ENCODE peak calls at places on chromosomes 13 and 19, in four cellular contexts. Q is thoracic aorta; J is foreskin keratinocyte; E is CD4-positive, alpha-beta T cell. K is an unnamed sample.

GRCh38 chr19:763181-763580 is 12.3 kb downstream of the MISP start:
- DNase-seq in E (no peak), J (no peak), Q (no peak), K (no peak)

GRCh38 chr19:41872775-41873647 is 4.1 kb upstream of the CD79A start:
- DNase-seq in E (peak; percentile 55), J (no peak), Q (no peak), K (peak; percentile 66)

GRCh38 chr19:19137556-19138109 is 645 bp downstream of the TMEM161A start:
- DNase-seq in Q (no peak), J (no peak), E (no peak), K (no peak)

GRCh38 chr13:82713681-82714405 is 1168.4 kb downstream of the SLITRK1 start:
- DNase-seq in Q (no peak), J (no peak), E (no peak), K (no peak)

GRCh38 chr19:47471733-47472457 is at the start of gene SLC8A2:
- DNase-seq in J (peak; percentile 4), Q (peak; percentile 58), E (peak; percentile 41), K (peak; percentile 66)

GRCh38 chr13:35526577-35526976 is 50.1 kb upstream of the MAB21L1 start:
- DNase-seq in J (no peak), Q (no peak), E (no peak), K (no peak)

GRCh38 chr13:86757236-86757978 is 913.8 kb upstream of the SLITRK5 start:
- DNase-seq in E (no peak), J (no peak), Q (no peak), K (no peak)

GRCh38 chr19:51803529-51803928 is 8.6 kb downstream of the FPR3 start:
- DNase-seq in Q (no peak), J (no peak), E (no peak), K (no peak)

GRCh38 chr13:94494021-94494420 is 14.5 kb upstream of the DCT start:
- DNase-seq in E (no peak), J (no peak), Q (no peak), K (no peak)

GRCh38 chr19:10568444-10568825 is 344 bp downstream of the CDKN2D start:
- DNase-seq in J (no peak), Q (no peak), E (peak; percentile 48), K (no peak)

GRCh38 chr13:30303269-30303668 is 4.1 kb downstream of the KATNAL1 start:
- DNase-seq in E (no peak), Q (no peak), J (no peak), K (no peak)

GRCh38 chr13:80342541-80343371 is 1.8 kb upstream of the SPRY2 start:
- DNase-seq in E (peak; percentile 33), J (no peak), Q (no peak), K (peak; percentile 62)

GRCh38 chr19:19644054-19644388 is 564 bp upstream of the GMIP start:
- DNase-seq in J (no peak), E (no peak), Q (no peak), K (no peak)

GRCh38 chr13:70623260-70623659 is 515.0 kb upstream of the KLHL1 start:
- DNase-seq in E (no peak), Q (no peak), J (no peak), K (peak; percentile 3)

GRCh38 chr13:26529441-26529840 is 28.0 kb upstream of the WASF3 start:
- DNase-seq in J (no peak), E (no peak), Q (no peak), K (peak; percentile 39)

GRCh38 chr13:28849441-28849840 is 29.3 kb downstream of the MTUS2 start:
- DNase-seq in E (no peak), Q (no peak), J (no peak), K (no peak)

GRCh38 chr19:42324655-42325307 is 654 bp upstream of the MEGF8 start:
- DNase-seq in E (no peak), J (no peak), Q (no peak), K (no peak)

GRCh38 chr13:44128522-44128921 is 245.1 kb upstream of the SERP2 start:
- DNase-seq in J (no peak), E (no peak), Q (no peak), K (no peak)

GRCh38 chr13:59710416-59710815 is 453.3 kb downstream of the DIAPH3 start:
- DNase-seq in E (no peak), J (no peak), Q (no peak), K (no peak)

GRCh38 chr19:51971624-51972023 is 15.0 kb downstream of the ZNF350 start:
- DNase-seq in J (peak; percentile 6), E (no peak), Q (no peak), K (no peak)

GRCh38 chr13:49100637-49101570 is 119.2 kb upstream of the MLNR start:
- DNase-seq in J (no peak), Q (no peak), E (no peak), K (no peak)

GRCh38 chr19:7533281-7533819 is 2.2 kb upstream of the PNPLA6 start:
- DNase-seq in Q (no peak), J (no peak), E (no peak), K (no peak)

GRCh38 chr13:84192125-84192524 is 309.9 kb upstream of the SLITRK1 start:
- DNase-seq in E (no peak), Q (no peak), J (peak; percentile 90), K (peak; percentile 54)

GRCh38 chr19:40687525-40688016 is 2.9 kb downstream of the NUMBL start:
- DNase-seq in J (no peak), E (no peak), Q (peak; percentile 83), K (no peak)

GRCh38 chr13:95784161-95784880 is 107.4 kb downstream of the DNAJC3 start:
- DNase-seq in E (no peak), J (peak; percentile 44), Q (no peak), K (peak; percentile 64)

GRCh38 chr13:28376604-28377003 is 118.3 kb downstream of the FLT1 start:
- DNase-seq in E (no peak), J (no peak), Q (no peak), K (no peak)

DNA sequence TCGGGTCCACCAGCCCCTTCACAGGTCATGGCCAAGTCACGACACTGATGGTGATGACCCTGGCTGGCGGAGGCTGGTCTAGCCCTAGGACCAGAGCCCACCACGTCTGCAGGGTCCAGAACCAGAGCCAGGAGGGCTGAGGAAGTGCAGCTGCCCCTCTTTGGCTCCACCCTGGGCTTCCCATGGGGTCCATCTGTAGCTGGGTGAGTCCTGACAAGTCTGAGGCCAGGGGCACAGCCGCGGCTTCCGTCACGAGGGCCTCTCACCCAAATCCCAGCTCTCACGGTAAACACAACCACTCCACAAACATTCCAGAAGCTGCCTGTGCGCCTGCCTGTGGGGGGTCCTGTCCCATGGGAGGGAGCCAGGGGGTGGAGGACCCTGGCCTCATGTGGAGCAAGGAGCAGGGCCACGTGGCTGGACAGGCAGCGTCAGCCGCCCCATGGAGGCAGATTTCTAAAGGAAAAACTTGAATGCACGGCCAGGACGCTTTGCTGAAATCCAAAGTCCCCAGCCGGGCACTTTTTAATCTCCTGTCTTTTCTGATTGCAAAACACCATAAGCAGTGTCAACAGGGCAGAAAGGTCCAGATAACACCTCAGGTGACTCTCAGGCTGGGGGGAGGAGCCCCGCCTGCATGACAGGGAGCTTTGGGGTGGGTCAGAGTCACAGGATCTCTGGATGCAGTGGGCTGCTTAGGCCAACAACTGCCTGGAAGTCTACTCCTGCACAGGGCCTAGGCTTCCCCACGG is 29.9 kb downstream of the CEBPG start:
- DNase-seq in E (no peak), J (no peak), Q (no peak), K (no peak)
- H3K27ac ChIP-seq in E (no peak overlapping the region), J (no peak overlapping the region), Q (no peak overlapping the region), K (no peak overlapping the region)

GRCh38 chr19:45161715-45162463 is 1.1 kb upstream of the NKPD1 start:
- DNase-seq in E (no peak), J (no peak), Q (no peak), K (no peak)
- TF ChIP-seq CTCF in E (no peak), J (peak; percentile 46), Q (no peak), K (no peak)

DNA sequence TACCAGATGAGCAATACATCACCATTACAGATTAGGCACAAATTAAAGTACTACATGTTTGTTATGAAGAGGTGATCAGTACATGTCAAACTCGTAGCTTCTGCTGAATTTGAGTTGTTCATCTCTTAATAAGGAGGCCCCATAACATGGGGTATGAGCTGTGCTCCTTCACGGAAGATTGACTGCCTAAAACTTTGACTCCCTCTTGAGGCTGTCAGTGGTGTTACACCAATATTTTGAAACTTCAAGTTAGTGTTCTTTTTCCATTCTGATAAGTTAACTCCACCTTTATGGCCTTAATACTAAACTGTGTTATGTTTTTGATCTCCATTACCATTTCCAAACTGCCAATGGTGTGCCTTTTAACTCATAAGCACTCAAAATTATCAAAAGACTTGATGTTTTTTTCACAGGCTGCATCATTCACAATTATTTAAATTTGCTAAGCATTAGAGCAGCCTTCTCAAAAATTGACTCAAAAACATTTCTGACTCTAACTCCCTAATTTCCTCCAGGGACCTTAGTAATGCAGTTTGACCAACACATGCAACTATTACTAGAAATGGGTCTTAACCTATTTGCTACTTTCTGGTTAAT is 1591.5 kb downstream of the PCDH9 start:
- DNase-seq in E (no peak), J (no peak), Q (no peak), K (peak; percentile 4)
- H3K27ac ChIP-seq in E (no peak overlapping the region), J (no peak overlapping the region), Q (no peak overlapping the region), K (no peak overlapping the region)

GRCh38 chr19:3576696-3577443 is 4.1 kb downstream of the HMG20B start:
- DNase-seq in Q (no peak), J (no peak), E (no peak), K (no peak)
- TF ChIP-seq CTCF in Q (no peak), J (peak; percentile 22), E (no peak), K (no peak)

DNA sequence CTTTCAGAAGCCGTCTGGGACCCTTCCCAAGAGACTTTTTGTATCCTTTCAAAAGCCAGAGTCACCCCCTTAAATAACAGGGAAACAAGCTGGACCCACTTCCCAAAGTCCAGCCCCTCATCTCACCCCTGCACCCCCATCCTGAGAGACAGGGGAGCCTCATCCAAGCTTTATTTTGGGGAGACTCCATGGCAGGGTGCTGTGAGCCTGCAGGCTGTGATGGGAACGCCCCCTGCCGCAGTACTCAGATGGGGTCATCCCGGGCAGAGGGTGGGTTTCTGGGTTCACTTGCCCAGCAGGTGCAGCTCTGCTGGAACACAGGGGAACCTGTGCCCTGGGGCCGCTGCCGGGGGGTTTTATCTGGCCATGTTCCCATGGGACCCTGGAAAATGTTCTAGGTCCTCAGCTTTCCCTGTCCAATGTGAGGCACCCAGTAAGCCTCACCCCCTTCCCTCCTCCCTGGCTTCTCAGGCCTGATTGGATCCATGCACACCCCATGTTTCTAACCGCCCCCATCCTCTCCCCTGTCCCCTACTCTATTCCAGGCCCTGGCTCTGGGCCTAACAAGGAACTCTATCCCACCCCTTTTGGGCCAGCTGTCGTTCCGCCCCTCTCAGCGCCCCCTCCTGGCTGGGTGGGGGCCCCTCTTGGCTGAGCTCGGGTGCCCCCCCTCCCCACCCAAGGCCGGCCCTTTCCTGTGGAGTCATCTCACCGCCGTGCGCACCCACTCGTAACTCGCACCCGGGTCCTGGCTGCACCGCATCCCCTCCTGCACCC is 1.0 kb downstream of the HIF3A start:
- DNase-seq in J (no peak), E (no peak), Q (peak; percentile 47), K (no peak)
- H3K27ac ChIP-seq in J (no peak overlapping the region), E (no peak overlapping the region), Q (peak overlapping the region; percentile 94), K (peak overlapping the region; percentile 94)